ENCODE peak calls at places on chromosomes 11 and 22, in seven cellular contexts. G, P, R, O, F, N and I are unnamed samples.

GRCh38 chr11:45925550-45925949 is 3.1 kb downstream of the LARGE2 start:
- DNase-seq in G (no peak), P (no peak), R (no peak), O (no peak), F (no peak), N (no peak), I (no peak)

GRCh38 chr11:76652989-76653673 is 17.4 kb downstream of the LRRC32 start:
- DNase-seq in G (no peak), P (no peak), R (no peak), O (no peak), F (no peak), N (no peak), I (no peak)

GRCh38 chr11:65427691-65428577 is 5.3 kb downstream of the NEAT1 start:
- DNase-seq in G (no peak), P (no peak), R (no peak), O (peak; percentile 78), F (peak; percentile 64), N (no peak), I (peak; percentile 71)

GRCh38 chr11:132866783-132867545 is 665.3 kb downstream of the OPCML start:
- DNase-seq in G (no peak), P (no peak), R (no peak), O (no peak), F (no peak), N (no peak), I (no peak)

GRCh38 chr11:61295596-61295926 is 445 bp upstream of the VWCE start:
- DNase-seq in G (no peak), P (no peak), R (no peak), O (no peak), F (peak; percentile 9), N (no peak), I (no peak)

GRCh38 chr11:62497132-62497915 is 49.3 kb downstream of the AHNAK start:
- DNase-seq in G (peak; percentile 48), P (no peak), R (peak; percentile 33), O (no peak), F (peak; percentile 10), N (peak; percentile 43), I (no peak)

GRCh38 chr22:36439481-36440271 is 41.8 kb downstream of the TXN2 start:
- DNase-seq in G (no peak), P (no peak), R (no peak), O (peak; percentile 70), F (peak; percentile 71), N (no peak), I (peak; percentile 68)

GRCh38 chr11:126407101-126407521 is 51.6 kb downstream of the ST3GAL4 start:
- DNase-seq in G (no peak), P (no peak), R (no peak), O (no peak), F (no peak), N (no peak), I (no peak)

GRCh38 chr22:45164217-45165123 is 745 bp downstream of the NUP50 start:
- DNase-seq in G (peak; percentile 51), P (no peak), R (no peak), O (no peak), F (peak; percentile 12), N (peak; percentile 36), I (no peak)

GRCh38 chr11:82775736-82776346 is 42.2 kb upstream of the FAM181B start:
- DNase-seq in G (peak; percentile 55), P (peak; percentile 3), R (no peak), O (peak; percentile 10), F (peak; percentile 10), N (peak; percentile 78), I (peak; percentile 7)

GRCh38 chr11:57310630-57311086 is 14.1 kb downstream of the TNKS1BP1 start:
- DNase-seq in G (peak; percentile 39), P (no peak), R (no peak), O (no peak), F (peak; percentile 94), N (no peak), I (no peak)

GRCh38 chr11:5204787-5205186 is 4.3 kb upstream of the OR51V1 start:
- DNase-seq in G (peak; percentile 28), P (no peak), R (no peak), O (peak; percentile 49), F (no peak), N (no peak), I (peak; percentile 24)

GRCh38 chr11:47786373-47786772 is 19.2 kb upstream of the FNBP4 start:
- DNase-seq in G (no peak), P (no peak), R (no peak), O (no peak), F (no peak), N (no peak), I (no peak)

GRCh38 chr22:23743303-23743705 is 7.6 kb downstream of the ZNF70 start:
- DNase-seq in G (no peak), P (no peak), R (no peak), O (no peak), F (no peak), N (no peak), I (no peak)